ENCODE peak calls at places on chromosomes 2 and 18, in six cellular contexts. S, K, D, A, X and P are unnamed samples.

GRCh38 chr2:73983322-73984202 is 1.1 kb upstream of the TET3 start:
- DNase-seq in K (peak), D (peak), S (peak), A (no peak), X (peak), P (no peak)

GRCh38 chr18:27400001-27400400 is 214.9 kb upstream of the CHST9 start:
- DNase-seq in D (no peak), S (no peak), K (no peak), A (no peak), X (no peak), P (no peak)

GRCh38 chr2:187614756-187615155 is 60.5 kb upstream of the TFPI start:
- DNase-seq in X (no peak), A (no peak), S (no peak), D (no peak), K (no peak), P (no peak)

GRCh38 chr2:136067465-136067864 is 50.5 kb downstream of the CXCR4 start:
- DNase-seq in S (no peak), A (no peak), K (no peak), D (no peak), X (no peak), P (no peak)

GRCh38 chr18:59881728-59882685 is 17.8 kb upstream of the PMAIP1 start:
- DNase-seq in D (peak), K (no peak), A (no peak), S (peak), X (no peak), P (no peak)

GRCh38 chr2:219350938-219351280 is 18.4 kb upstream of the RESP18 start:
- DNase-seq in A (no peak), X (no peak), S (no peak), D (no peak), K (no peak), P (no peak)

GRCh38 chr2:30450025-30450424 is 3.0 kb downstream of the LCLAT1 start:
- DNase-seq in D (peak), K (no peak), S (no peak), X (no peak), A (no peak), P (no peak)

GRCh38 chr2:172962824-172963223 is 112.8 kb upstream of the MAP3K20 start:
- DNase-seq in S (peak), D (no peak), X (no peak), K (no peak), A (no peak), P (no peak)

GRCh38 chr2:159454185-159454584 is 162.2 kb downstream of the BAZ2B start:
- DNase-seq in K (no peak), A (no peak), S (no peak), D (no peak), X (no peak), P (no peak)

GRCh38 chr2:110784047-110784631 is 51.8 kb downstream of the ACOXL start:
- DNase-seq in A (no peak), K (no peak), D (no peak), X (no peak), S (no peak), P (no peak)

GRCh38 chr2:20184067-20184938 is 40.6 kb downstream of the SDC1 start:
- DNase-seq in X (no peak), S (peak), D (peak), K (peak), A (peak), P (no peak)

GRCh38 chr2:25347205-25347815 is 5.6 kb upstream of the DNMT3A start:
- DNase-seq in A (no peak), D (no peak), S (peak), X (no peak), K (no peak), P (no peak)

GRCh38 chr2:229870903-229871650 is 50.7 kb downstream of the TRIP12 start:
- DNase-seq in K (no peak), A (no peak), D (no peak), S (no peak), X (no peak), P (no peak)